ENCODE peak calls at places on chromosomes 7 and 10, in ten cellular contexts. H is sigmoid colon, A is prostate gland, F is A549, U is lower lobe of right lung, V is upper lobe of right lung, O is breast epithelium, I is ascending aorta, N is GM23338, L is IMR-90. Y is an unnamed sample.
A peak's percentile ranks its signal among the peaks of the same experiment; 100 is the strongest.

GRCh38 chr7:104791065-104791464 is 222.9 kb upstream of the KMT2E start:
- DNase-seq in H (no peak), F (peak; percentile 16), L (no peak), I (no peak), A (peak; percentile 57), O (no peak), V (no peak), N (no peak), U (no peak), Y (peak; percentile 10)

GRCh38 chr7:56083150-56083785 is 9.5 kb downstream of the PHKG1 start:
- DNase-seq in V (peak; percentile 59), A (no peak), I (no peak), F (no peak), L (no peak), O (no peak), H (peak; percentile 79), N (no peak), U (no peak), Y (peak; percentile 89)

GRCh38 chr7:3916146-3916545 is 615.1 kb downstream of the SDK1 start:
- DNase-seq in F (no peak), L (peak; percentile 62), N (no peak), I (no peak), V (no peak), O (no peak), U (no peak), A (no peak), H (no peak), Y (no peak)

GRCh38 chr10:101545898-101546297 is 42.2 kb downstream of the POLL start:
- DNase-seq in V (no peak), F (no peak), H (no peak), U (no peak), N (no peak), A (no peak), I (no peak), O (no peak), L (no peak), Y (no peak)

GRCh38 chr10:63630928-63631685 is 109.9 kb downstream of the REEP3 start:
- DNase-seq in U (no peak), N (no peak), O (no peak), V (no peak), H (no peak), F (no peak), I (no peak), L (peak; percentile 90), A (no peak), Y (peak; percentile 19)

GRCh38 chr7:155885162-155886160 is 73.2 kb upstream of the SHH start:
- DNase-seq in I (no peak), O (no peak), L (peak; percentile 75), H (peak; percentile 44), V (peak; percentile 50), F (peak; percentile 53), U (no peak), N (no peak), A (no peak), Y (no peak)

GRCh38 chr10:13924020-13924725 is 337.4 kb downstream of the PRPF18 start:
- DNase-seq in V (no peak), F (no peak), O (no peak), N (no peak), U (no peak), L (peak; percentile 96), A (no peak), I (no peak), H (no peak), Y (no peak)

GRCh38 chr7:70647801-70648491 is 484.0 kb upstream of the GALNT17 start:
- DNase-seq in L (peak; percentile 80), V (no peak), F (no peak), H (no peak), I (peak; percentile 11), A (no peak), O (no peak), U (no peak), N (no peak), Y (peak; percentile 8)

GRCh38 chr7:137421389-137421788 is 77.9 kb upstream of the PTN start:
- DNase-seq in H (peak; percentile 74), F (no peak), I (no peak), V (no peak), L (peak; percentile 79), U (no peak), A (no peak), O (no peak), N (no peak), Y (no peak)

GRCh38 chr10:119022846-119023552 is 6.5 kb upstream of the NANOS1 start:
- DNase-seq in U (no peak), V (no peak), I (no peak), F (no peak), A (no peak), O (no peak), L (peak; percentile 58), H (no peak), N (peak; percentile 60), Y (no peak)

DNA sequence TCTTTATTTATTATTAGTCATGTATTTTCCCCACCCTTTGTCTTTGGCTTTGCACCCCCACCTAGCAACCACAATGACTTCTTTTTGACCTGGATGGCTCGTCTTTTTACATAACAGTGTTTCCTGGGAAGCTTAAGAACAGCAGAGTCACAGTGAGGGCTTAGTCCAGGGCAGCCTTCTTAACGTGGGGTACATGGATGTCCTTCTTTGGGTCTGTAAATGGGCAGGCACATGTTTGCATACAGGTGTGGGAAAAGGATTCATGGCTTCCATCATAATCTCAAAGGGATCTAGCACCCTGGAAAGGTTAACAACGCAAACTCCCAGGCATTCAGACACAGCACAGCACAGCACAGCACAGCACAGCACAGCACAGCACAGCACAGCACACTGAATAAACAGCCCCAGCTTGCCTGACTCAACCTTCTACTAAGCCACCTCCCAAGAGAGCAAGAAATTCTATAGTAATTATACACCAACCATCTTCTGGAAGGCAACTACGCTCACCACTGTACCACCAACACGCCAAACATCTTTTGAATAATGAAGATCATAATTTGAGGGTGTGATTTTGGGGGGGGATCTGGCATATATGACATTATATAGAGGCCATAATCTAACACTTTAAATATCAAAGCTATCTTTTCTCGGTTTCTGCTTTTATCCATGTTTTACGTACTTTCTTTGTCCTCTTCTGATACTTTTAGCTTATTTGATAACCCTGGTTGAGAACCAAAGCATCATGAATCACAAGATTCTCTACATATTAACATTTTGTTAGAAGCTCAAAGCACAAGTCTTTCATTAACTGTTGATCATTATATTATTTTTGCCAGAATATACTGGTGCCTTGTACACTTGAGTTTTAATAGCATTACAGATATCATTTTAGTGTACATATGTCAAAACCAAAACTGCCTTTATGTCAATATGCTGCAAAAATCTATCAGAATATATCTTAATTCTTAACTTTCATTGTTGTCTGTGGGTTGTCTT is 177.2 kb upstream of the KLF14 start:
- DNase-seq in U (no peak), L (peak; percentile 63), A (no peak), V (no peak), F (peak; percentile 72), O (no peak), N (peak; percentile 76), I (no peak), H (no peak), Y (no peak)
- H3K4me1 ChIP-seq in U (peaks cover 58% of the 10 kb centered on the region), L (peaks cover 26% of the 10 kb centered on the region), A (peaks cover 10% of the 10 kb centered on the region), V (peaks cover 46% of the 10 kb centered on the region), F (peaks cover 61% of the 10 kb centered on the region), O (no peaks in the 10 kb centered on the region), N (peaks cover 45% of the 10 kb centered on the region), I (peaks cover 13% of the 10 kb centered on the region), H (peaks cover 65% of the 10 kb centered on the region), Y (peaks cover 53% of the 10 kb centered on the region)

DNA sequence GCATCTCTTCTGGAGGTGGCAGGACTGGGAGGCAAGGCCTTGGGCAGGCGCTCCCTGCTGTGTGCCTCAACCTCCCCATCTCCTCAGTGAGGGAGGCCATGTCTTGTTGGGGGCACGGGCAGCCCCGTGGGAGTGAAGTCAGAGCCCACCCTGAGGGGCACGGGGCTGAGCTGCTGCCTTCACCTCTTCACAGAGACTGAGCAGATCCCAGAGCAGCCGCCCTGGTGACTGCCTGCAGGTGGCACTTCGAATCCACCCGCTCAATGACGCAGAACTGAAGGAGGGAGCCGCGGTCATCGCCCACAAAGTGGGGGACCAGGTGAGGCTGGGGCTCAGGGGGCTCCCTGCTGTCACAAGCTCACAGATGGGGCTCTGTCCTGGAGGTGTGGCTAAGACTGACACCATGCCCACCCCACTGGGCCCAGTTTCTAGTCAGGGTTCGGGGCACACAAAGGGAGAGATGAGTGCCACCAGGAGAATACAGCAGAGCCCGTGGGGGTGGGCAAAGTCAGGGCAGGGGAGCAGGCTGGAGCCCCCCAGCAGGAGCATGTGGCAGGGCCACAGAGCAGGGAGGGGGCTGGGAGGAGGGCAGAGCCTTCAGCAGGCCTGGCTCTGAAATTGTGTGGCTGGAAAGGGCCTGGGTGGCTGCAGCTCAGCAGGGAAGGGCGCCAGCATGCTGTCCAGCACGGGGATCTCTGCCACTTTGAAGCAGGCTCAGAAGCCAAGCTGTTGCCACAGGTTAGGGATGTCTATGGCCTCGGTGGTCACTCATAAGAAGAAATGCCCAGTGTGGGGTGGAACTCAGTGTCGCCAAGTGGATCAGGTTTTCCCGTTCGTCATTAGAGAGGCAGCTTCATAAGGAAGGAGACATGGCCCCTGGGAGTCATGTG is 18.8 kb upstream of the CHST12 start:
- DNase-seq in O (no peak), I (no peak), A (no peak), L (no peak), V (no peak), H (no peak), F (no peak), U (no peak), N (peak; percentile 48), Y (no peak)
- TF ChIP-seq CTCF in O (no peak), I (no peak), A (no peak), L (no peak), V (no peak), H (no peak), F (no peak), U (no peak), N (peak; percentile 69), Y (no peak)

GRCh38 chr7:9718071-9718470 is 1255.6 kb upstream of the PHF14 start:
- DNase-seq in A (no peak), F (no peak), V (no peak), N (no peak), O (no peak), I (no peak), H (no peak), U (no peak), L (no peak), Y (no peak)
- H3K27ac ChIP-seq in A (no peak overlapping the region), F (no peak overlapping the region), V (no peak overlapping the region), N (no peak overlapping the region), O (no peak overlapping the region), I (no peak overlapping the region), H (no peak overlapping the region), U (no peak overlapping the region), L (no peak overlapping the region), Y (no peak overlapping the region)

GRCh38 chr10:7410306-7410799 is 481 bp downstream of the SFMBT2 start:
- DNase-seq in A (no peak), V (peak; percentile 75), L (peak; percentile 10), N (peak; percentile 73), I (no peak), O (no peak), U (peak; percentile 57), H (no peak), F (no peak), Y (peak; percentile 32)

GRCh38 chr10:7409732-7410168 is 1.1 kb downstream of the SFMBT2 start:
- DNase-seq in F (peak; percentile 21), A (peak; percentile 34), U (no peak), N (no peak), L (no peak), I (no peak), O (no peak), H (no peak), V (no peak), Y (peak; percentile 14)

GRCh38 chr10:7411671-7412481 is 1.0 kb upstream of the SFMBT2 start:
- DNase-seq in O (no peak), F (no peak), H (no peak), A (peak; percentile 13), N (peak; percentile 62), U (peak; percentile 47), L (no peak), I (no peak), V (peak; percentile 68), Y (peak; percentile 25)

GRCh38 chr10:7410800-7411670 is at the start of gene SFMBT2:
- DNase-seq in V (peak; percentile 83), A (peak; percentile 64), H (peak; percentile 78), U (peak; percentile 74), F (peak; percentile 75), O (no peak), I (no peak), L (peak; percentile 49), N (peak; percentile 91), Y (peak; percentile 76)

GRCh38 chr10:7412482-7413251 is 1.8 kb upstream of the SFMBT2 start:
- DNase-seq in U (peak; percentile 68), O (no peak), I (no peak), N (peak; percentile 82), V (peak; percentile 81), A (peak; percentile 56), H (no peak), L (no peak), F (peak; percentile 38), Y (peak; percentile 63)
- H3K4me1 ChIP-seq in U (peaks cover 35% of the 10 kb centered on the region), O (peaks cover 12% of the 10 kb centered on the region), I (no peaks in the 10 kb centered on the region), N (peaks cover 16% of the 10 kb centered on the region), V (peaks cover 26% of the 10 kb centered on the region), A (no peaks in the 10 kb centered on the region), H (peaks cover 52% of the 10 kb centered on the region), L (no peaks in the 10 kb centered on the region), F (peaks cover 14% of the 10 kb centered on the region), Y (peaks cover 22% of the 10 kb centered on the region)